ENCODE peak calls at places on chromosome X, in four cellular contexts. One of them, this sample, is unnamed.

GRCh38 chrX:13093489-13094140 is 49.2 kb upstream of the FAM9C start:
- DNase-seq in K562: no peak
- DNase-seq in HepG2: no peak
- DNase-seq in H1: no peak
- DNase-seq in this sample: no peak

GRCh38 chrX:153925739-153926593 is at the start of gene ARHGAP4:
- DNase-seq in H1: no peak
- DNase-seq in K562: peak; percentile 69
- DNase-seq in HepG2: no peak
- DNase-seq in this sample: peak; percentile 37

GRCh38 chrX:124341361-124342132 is 4.8 kb upstream of the SH2D1A start:
- DNase-seq in K562: peak; percentile 17
- DNase-seq in HepG2: no peak
- DNase-seq in H1: no peak
- DNase-seq in this sample: no peak

GRCh38 chrX:154043003-154043402 is 23.3 kb upstream of the IRAK1 start:
- DNase-seq in K562: no peak
- DNase-seq in HepG2: no peak
- DNase-seq in H1: no peak
- DNase-seq in this sample: no peak

GRCh38 chrX:21708116-21708515 is 49.8 kb downstream of the SMPX start:
- DNase-seq in H1: no peak
- DNase-seq in K562: no peak
- DNase-seq in HepG2: no peak
- DNase-seq in this sample: no peak

GRCh38 chrX:150446151-150446550 is 83.0 kb downstream of the MAMLD1 start:
- DNase-seq in H1: no peak
- DNase-seq in HepG2: no peak
- DNase-seq in K562: no peak
- DNase-seq in this sample: no peak

GRCh38 chrX:37608156-37608555 is 36.7 kb downstream of the LANCL3 start:
- DNase-seq in HepG2: no peak
- DNase-seq in H1: no peak
- DNase-seq in K562: no peak
- DNase-seq in this sample: no peak

GRCh38 chrX:78517124-78517523 is 142.0 kb downstream of the RTL3 start:
- DNase-seq in H1: no peak
- DNase-seq in HepG2: no peak
- DNase-seq in K562: no peak
- DNase-seq in this sample: no peak

GRCh38 chrX:120426599-120426998 is 42.5 kb downstream of the LAMP2 start:
- DNase-seq in HepG2: no peak
- DNase-seq in K562: no peak
- DNase-seq in H1: no peak
- DNase-seq in this sample: no peak

GRCh38 chrX:117985241-117985640 is 131.4 kb downstream of the KLHL13 start:
- DNase-seq in H1: no peak
- DNase-seq in HepG2: no peak
- DNase-seq in K562: no peak
- DNase-seq in this sample: no peak

GRCh38 chrX:132426695-132427281 is 62.0 kb downstream of the MBNL3 start:
- DNase-seq in HepG2: no peak
- DNase-seq in H1: no peak
- DNase-seq in K562: no peak
- DNase-seq in this sample: no peak

GRCh38 chrX:49186125-49187027 is at the start of gene PRICKLE3:
- DNase-seq in K562: peak; percentile 74
- DNase-seq in HepG2: peak; percentile 61
- DNase-seq in H1: peak; percentile 84
- DNase-seq in this sample: no peak

GRCh38 chrX:41302293-41302868 is 31.6 kb upstream of the DDX3X start:
- DNase-seq in H1: no peak
- DNase-seq in K562: no peak
- DNase-seq in HepG2: no peak
- DNase-seq in this sample: no peak

GRCh38 chrX:132837126-132837525 is 121.3 kb downstream of the HS6ST2 start:
- DNase-seq in H1: no peak
- DNase-seq in K562: no peak
- DNase-seq in HepG2: no peak
- DNase-seq in this sample: peak; percentile 27

GRCh38 chrX:20433376-20433775 is 166.7 kb upstream of the RPS6KA3 start:
- DNase-seq in H1: no peak
- DNase-seq in K562: no peak
- DNase-seq in HepG2: no peak
- DNase-seq in this sample: no peak

GRCh38 chrX:50635162-50635561 is 164.5 kb upstream of the DGKK start:
- DNase-seq in K562: no peak
- DNase-seq in HepG2: no peak
- DNase-seq in H1: no peak
- DNase-seq in this sample: no peak

GRCh38 chrX:10450229-10450958 is 170.0 kb downstream of the MID1 start:
- DNase-seq in K562: no peak
- DNase-seq in H1: no peak
- DNase-seq in HepG2: no peak
- DNase-seq in this sample: no peak

GRCh38 chrX:122220644-122221373 is 963.3 kb upstream of the GRIA3 start:
- DNase-seq in K562: no peak
- DNase-seq in H1: no peak
- DNase-seq in HepG2: no peak
- DNase-seq in this sample: no peak

GRCh38 chrX:22192419-22193086 is 80.2 kb upstream of the CBLL2 start:
- DNase-seq in HepG2: peak; percentile 38
- DNase-seq in K562: peak; percentile 54
- DNase-seq in H1: peak; percentile 59
- DNase-seq in this sample: peak; percentile 36

GRCh38 chrX:148562846-148563245 is 62.4 kb downstream of the AFF2 start:
- DNase-seq in H1: no peak
- DNase-seq in HepG2: no peak
- DNase-seq in K562: no peak
- DNase-seq in this sample: no peak

GRCh38 chrX:41352329-41352801 is 18.4 kb downstream of the DDX3X start:
- DNase-seq in K562: no peak
- DNase-seq in H1: no peak
- DNase-seq in HepG2: no peak
- DNase-seq in this sample: no peak

GRCh38 chrX:108072746-108073145 is 18.6 kb downstream of the PSMD10 start:
- DNase-seq in K562: no peak
- DNase-seq in H1: no peak
- DNase-seq in HepG2: no peak
- DNase-seq in this sample: no peak

GRCh38 chrX:110268395-110268794 is 49.5 kb downstream of the AMMECR1 start:
- DNase-seq in K562: no peak
- DNase-seq in HepG2: no peak
- DNase-seq in H1: no peak
- DNase-seq in this sample: no peak

GRCh38 chrX:131621650-131622049 is 77.8 kb downstream of the OR13H1 start:
- DNase-seq in HepG2: no peak
- DNase-seq in K562: no peak
- DNase-seq in H1: no peak
- DNase-seq in this sample: no peak

DNA sequence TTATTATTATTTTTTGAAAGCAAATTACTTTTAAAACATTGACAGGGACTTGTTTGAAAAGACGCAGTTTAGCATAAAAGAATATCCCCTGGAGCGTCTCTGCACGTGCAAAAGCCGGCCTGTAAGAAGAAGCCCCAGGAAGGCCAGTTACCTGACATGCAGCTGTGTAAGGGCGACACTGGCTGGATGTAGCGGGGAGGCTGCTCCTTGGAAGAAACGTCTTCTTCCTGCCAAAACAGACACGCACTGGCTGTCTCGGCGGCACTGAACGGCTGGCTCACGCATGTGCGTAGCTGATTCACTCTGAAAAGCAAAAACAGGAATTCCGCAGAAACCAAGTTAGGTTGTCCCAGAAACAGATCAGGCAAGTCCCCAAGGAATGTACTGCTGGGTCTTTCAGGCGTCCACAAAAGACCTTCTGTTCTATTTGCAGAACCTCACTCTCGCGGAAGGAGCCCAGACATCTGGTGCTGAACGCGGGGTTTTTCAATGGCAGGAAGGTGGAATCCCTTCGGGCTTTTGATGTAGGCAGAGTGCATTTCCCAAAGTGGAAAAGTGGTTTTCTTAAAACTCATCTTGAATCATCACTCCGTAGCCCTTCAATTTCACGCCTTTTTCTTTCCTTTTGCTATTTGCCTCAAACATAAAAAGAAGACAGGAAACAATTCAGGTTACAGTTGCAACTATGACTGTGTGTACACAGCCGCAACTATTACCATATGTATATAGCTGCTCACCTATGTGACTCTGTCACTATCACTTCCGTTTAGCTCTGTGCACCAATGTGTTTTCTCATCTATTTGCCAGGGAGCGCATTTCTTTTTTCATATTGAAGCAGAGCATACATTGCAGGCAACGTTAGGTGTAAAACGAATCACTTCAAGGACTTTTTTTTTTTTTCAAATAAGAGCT is 38.1 kb upstream of the ARSH start:
- DNase-seq in K562: no peak
- DNase-seq in H1: no peak
- DNase-seq in HepG2: no peak
- DNase-seq in this sample: no peak
- TF ChIP-seq FOSL1 in K562: no peak
- TF ChIP-seq FOSL1 in H1: no peak
- TF ChIP-seq FOSL1 in HepG2: no peak
- TF ChIP-seq FOSL1 in this sample: no peak

GRCh38 chrX:11793734-11794133 is 35.7 kb downstream of the MSL3 start:
- DNase-seq in H1: no peak
- DNase-seq in HepG2: no peak
- DNase-seq in K562: no peak
- DNase-seq in this sample: no peak

GRCh38 chrX:11791090-11791489 is 33.1 kb downstream of the MSL3 start:
- DNase-seq in K562: no peak
- DNase-seq in HepG2: no peak
- DNase-seq in H1: no peak
- DNase-seq in this sample: no peak

GRCh38 chrX:11789809-11790208 is 31.8 kb downstream of the MSL3 start:
- DNase-seq in HepG2: no peak
- DNase-seq in K562: no peak
- DNase-seq in H1: no peak
- DNase-seq in this sample: no peak

GRCh38 chrX:11791537-11791936 is 33.5 kb downstream of the MSL3 start:
- DNase-seq in HepG2: no peak
- DNase-seq in K562: no peak
- DNase-seq in H1: no peak
- DNase-seq in this sample: no peak

DNA sequence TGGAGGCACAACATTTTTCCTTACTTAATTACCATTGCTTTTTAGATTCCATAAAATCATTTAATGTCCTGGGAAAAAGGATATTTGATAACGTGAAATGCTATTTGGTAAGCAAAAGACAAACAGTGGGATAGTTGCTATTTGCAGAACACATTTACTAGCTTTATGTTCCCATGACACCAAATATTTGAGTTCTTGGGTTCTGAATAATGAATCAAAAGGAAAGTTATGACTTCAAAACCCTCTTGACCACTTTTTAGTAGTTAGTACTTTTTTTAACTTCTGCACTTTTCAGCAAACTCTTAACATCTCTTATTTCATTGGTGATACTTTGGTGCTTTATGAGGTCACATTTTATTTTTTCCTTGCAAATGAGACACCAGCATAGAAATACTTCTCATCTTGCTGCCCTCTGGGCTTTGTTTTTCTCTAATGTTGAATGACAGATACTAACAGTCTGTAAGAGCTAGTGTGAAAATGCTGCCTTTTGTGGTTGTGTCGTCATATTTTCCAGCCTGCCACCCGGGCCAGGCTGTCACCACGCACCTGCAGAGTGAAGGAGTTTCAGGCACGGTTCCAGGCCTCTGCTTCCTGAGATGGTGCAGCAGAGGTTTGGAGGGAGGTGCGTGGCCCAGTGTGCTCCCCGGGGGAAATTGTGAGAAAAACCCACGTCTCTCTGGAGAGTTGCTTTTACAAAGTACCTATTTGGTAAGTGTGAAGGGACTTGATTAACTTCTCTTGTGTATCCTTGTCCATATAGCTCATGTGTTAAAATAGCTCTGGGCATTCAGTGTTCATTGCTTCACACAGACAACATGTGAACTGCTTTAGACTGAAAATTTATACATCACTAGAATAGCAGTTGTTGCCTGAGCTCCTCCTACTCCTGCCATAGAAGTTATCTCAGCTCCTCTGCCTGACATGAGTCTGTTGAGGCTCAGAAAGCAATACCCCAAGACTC is 34.7 kb downstream of the MSL3 start:
- DNase-seq in H1: no peak
- DNase-seq in HepG2: no peak
- DNase-seq in K562: no peak
- DNase-seq in this sample: no peak
- TF ChIP-seq FOSL1 in H1: no peak
- TF ChIP-seq FOSL1 in HepG2: no peak
- TF ChIP-seq FOSL1 in K562: no peak
- TF ChIP-seq FOSL1 in this sample: no peak

DNA sequence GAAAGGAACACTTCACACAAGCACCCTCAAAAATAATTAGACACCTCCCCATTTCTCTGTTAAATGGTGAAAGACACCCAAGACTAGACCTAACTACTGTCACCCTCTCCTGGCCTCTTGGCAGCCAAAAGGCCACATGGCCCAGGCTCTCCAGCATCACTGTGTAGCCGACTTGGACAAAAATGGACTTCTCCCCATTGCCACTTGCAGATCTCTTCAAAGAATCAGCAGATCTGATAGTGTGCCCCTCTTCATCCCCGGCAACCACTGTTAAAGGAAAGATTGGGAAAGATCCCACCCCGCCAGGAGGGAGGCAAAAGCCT is 2.0 kb downstream of the MID1IP1 start:
- DNase-seq in H1: no peak
- DNase-seq in K562: no peak
- DNase-seq in HepG2: no peak
- DNase-seq in this sample: no peak
- TF ChIP-seq FOSL1 in H1: no peak
- TF ChIP-seq FOSL1 in K562: no peak
- TF ChIP-seq FOSL1 in HepG2: no peak
- TF ChIP-seq FOSL1 in this sample: no peak

DNA sequence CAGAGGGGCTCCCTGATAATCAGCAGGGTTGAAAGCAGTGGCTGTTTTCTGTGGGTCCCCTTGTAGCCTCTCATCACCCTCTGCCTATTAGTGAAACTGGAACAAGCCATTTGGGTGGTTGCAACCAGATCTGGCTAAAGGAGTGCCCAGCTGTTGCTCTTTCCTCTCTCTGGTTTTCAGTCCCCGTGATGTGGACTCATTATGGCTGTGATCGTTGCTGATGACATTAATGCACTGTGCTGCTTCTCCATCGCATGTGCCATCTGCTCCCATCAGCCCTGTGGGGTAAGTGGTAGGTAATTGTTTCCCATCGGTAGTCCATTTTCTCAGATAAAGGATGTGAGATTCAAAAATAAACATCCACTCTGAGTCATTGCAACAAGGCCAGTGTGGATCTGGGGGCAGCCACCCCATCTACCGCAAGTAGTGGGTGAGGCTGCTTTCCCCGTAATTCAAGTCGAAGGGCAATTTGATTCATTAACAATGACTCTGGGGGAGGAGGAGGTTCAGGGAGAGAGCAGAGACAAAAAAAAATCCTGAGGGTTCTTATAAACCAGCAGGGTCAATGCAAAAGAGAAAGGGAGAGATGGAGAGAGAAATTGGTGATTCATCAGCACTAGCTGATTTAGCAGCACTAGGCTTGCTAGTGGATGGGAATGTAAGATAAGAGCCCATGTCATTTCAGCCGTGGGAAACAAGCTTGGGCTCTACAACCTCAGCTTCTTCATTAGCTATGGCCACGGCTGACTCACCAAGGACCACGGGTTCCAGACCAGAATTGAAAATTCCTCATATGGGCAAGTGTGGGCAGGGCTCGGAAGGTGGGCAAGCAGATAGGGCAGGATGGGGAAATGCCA is 357.8 kb downstream of the MID1IP1 start:
- DNase-seq in H1: no peak
- DNase-seq in K562: no peak
- DNase-seq in HepG2: no peak
- DNase-seq in this sample: no peak
- TF ChIP-seq FOSL1 in H1: no peak
- TF ChIP-seq FOSL1 in K562: peak; percentile 84
- TF ChIP-seq FOSL1 in HepG2: no peak
- TF ChIP-seq FOSL1 in this sample: no peak